ENCODE peak calls at places on chromosome 22, in nine cellular contexts. One of them, this sample, is unnamed.

GRCh38 chr22:27626675-27627443 is 174.7 kb downstream of the MN1 start:
- DNase-seq in CD4-positive, alpha-beta T cell: no peak
- DNase-seq in heart right ventricle: no peak
- DNase-seq in NB4: no peak
- DNase-seq in GM10248: no peak
- DNase-seq in GM12865: no peak
- DNase-seq in uterus: no peak
- DNase-seq in CD8-positive, alpha-beta T cell: no peak
- DNase-seq in GM13977: no peak
- DNase-seq in this sample: no peak

GRCh38 chr22:27212617-27213177 is 555.3 kb downstream of the MIAT start:
- DNase-seq in GM10248: no peak
- DNase-seq in NB4: peak; percentile 87
- DNase-seq in heart right ventricle: peak; percentile 80
- DNase-seq in GM12865: no peak
- DNase-seq in GM13977: no peak
- DNase-seq in CD8-positive, alpha-beta T cell: no peak
- DNase-seq in uterus: peak; percentile 92
- DNase-seq in CD4-positive, alpha-beta T cell: no peak
- DNase-seq in this sample: no peak

GRCh38 chr22:28252539-28252938 is 333.5 kb upstream of the PITPNB start:
- DNase-seq in heart right ventricle: no peak
- DNase-seq in uterus: no peak
- DNase-seq in NB4: no peak
- DNase-seq in GM13977: no peak
- DNase-seq in GM10248: no peak
- DNase-seq in CD4-positive, alpha-beta T cell: no peak
- DNase-seq in GM12865: no peak
- DNase-seq in CD8-positive, alpha-beta T cell: no peak
- DNase-seq in this sample: no peak

GRCh38 chr22:41557401-41558240 is 3.2 kb upstream of the CSDC2 start:
- DNase-seq in CD4-positive, alpha-beta T cell: no peak
- DNase-seq in NB4: no peak
- DNase-seq in uterus: peak; percentile 79
- DNase-seq in GM10248: peak; percentile 65
- DNase-seq in GM12865: no peak
- DNase-seq in CD8-positive, alpha-beta T cell: no peak
- DNase-seq in GM13977: peak; percentile 63
- DNase-seq in heart right ventricle: peak; percentile 70
- DNase-seq in this sample: no peak

GRCh38 chr22:39650996-39651782 is 80.6 kb downstream of the CACNA1I start:
- DNase-seq in GM12865: no peak
- DNase-seq in CD4-positive, alpha-beta T cell: no peak
- DNase-seq in GM10248: no peak
- DNase-seq in GM13977: no peak
- DNase-seq in heart right ventricle: no peak
- DNase-seq in uterus: no peak
- DNase-seq in CD8-positive, alpha-beta T cell: no peak
- DNase-seq in NB4: peak; percentile 90
- DNase-seq in this sample: no peak

GRCh38 chr22:29842740-29843139 is 4.7 kb upstream of the ASCC2 start:
- DNase-seq in heart right ventricle: no peak
- DNase-seq in CD4-positive, alpha-beta T cell: no peak
- DNase-seq in GM12865: no peak
- DNase-seq in CD8-positive, alpha-beta T cell: no peak
- DNase-seq in NB4: no peak
- DNase-seq in uterus: no peak
- DNase-seq in GM10248: no peak
- DNase-seq in GM13977: no peak
- DNase-seq in this sample: no peak

GRCh38 chr22:42742940-42743339 is 22.3 kb upstream of the A4GALT start:
- DNase-seq in GM12865: no peak
- DNase-seq in GM13977: peak; percentile 12
- DNase-seq in CD4-positive, alpha-beta T cell: no peak
- DNase-seq in GM10248: peak; percentile 12
- DNase-seq in uterus: peak; percentile 40
- DNase-seq in CD8-positive, alpha-beta T cell: no peak
- DNase-seq in heart right ventricle: peak; percentile 73
- DNase-seq in NB4: no peak
- DNase-seq in this sample: no peak

GRCh38 chr22:26502688-26503561 is 9.3 kb downstream of the TFIP11 start:
- DNase-seq in heart right ventricle: peak; percentile 41
- DNase-seq in CD8-positive, alpha-beta T cell: peak; percentile 24
- DNase-seq in CD4-positive, alpha-beta T cell: peak; percentile 39
- DNase-seq in uterus: no peak
- DNase-seq in GM10248: peak; percentile 66
- DNase-seq in NB4: peak; percentile 94
- DNase-seq in GM13977: peak; percentile 73
- DNase-seq in GM12865: peak; percentile 79
- DNase-seq in this sample: peak; percentile 71

GRCh38 chr22:49483281-49483905 is 344.3 kb downstream of the BRD1 start:
- DNase-seq in uterus: no peak
- DNase-seq in GM10248: no peak
- DNase-seq in CD4-positive, alpha-beta T cell: no peak
- DNase-seq in CD8-positive, alpha-beta T cell: no peak
- DNase-seq in GM12865: no peak
- DNase-seq in NB4: no peak
- DNase-seq in GM13977: no peak
- DNase-seq in heart right ventricle: no peak
- DNase-seq in this sample: no peak

GRCh38 chr22:22935546-22936157 is 48.0 kb downstream of the IGLL5 start:
- DNase-seq in CD8-positive, alpha-beta T cell: no peak
- DNase-seq in uterus: no peak
- DNase-seq in CD4-positive, alpha-beta T cell: no peak
- DNase-seq in GM10248: peak; percentile 95
- DNase-seq in NB4: peak; percentile 59
- DNase-seq in heart right ventricle: no peak
- DNase-seq in GM13977: peak; percentile 96
- DNase-seq in GM12865: peak; percentile 99
- DNase-seq in this sample: peak; percentile 92

GRCh38 chr22:33467067-33467466 is 408.9 kb upstream of the SYN3 start:
- DNase-seq in NB4: no peak
- DNase-seq in CD4-positive, alpha-beta T cell: no peak
- DNase-seq in CD8-positive, alpha-beta T cell: no peak
- DNase-seq in GM13977: no peak
- DNase-seq in GM10248: no peak
- DNase-seq in GM12865: no peak
- DNase-seq in heart right ventricle: no peak
- DNase-seq in uterus: no peak
- DNase-seq in this sample: no peak

GRCh38 chr22:42683599-42684283 is 34.5 kb upstream of the CYB5R3 start:
- DNase-seq in GM12865: no peak
- DNase-seq in GM10248: no peak
- DNase-seq in heart right ventricle: peak; percentile 74
- DNase-seq in GM13977: no peak
- DNase-seq in CD8-positive, alpha-beta T cell: no peak
- DNase-seq in NB4: no peak
- DNase-seq in uterus: peak; percentile 86
- DNase-seq in CD4-positive, alpha-beta T cell: no peak
- DNase-seq in this sample: no peak

GRCh38 chr22:47814474-47814873 is 1052.0 kb downstream of the TBC1D22A start:
- DNase-seq in GM10248: no peak
- DNase-seq in CD4-positive, alpha-beta T cell: no peak
- DNase-seq in NB4: no peak
- DNase-seq in GM12865: no peak
- DNase-seq in CD8-positive, alpha-beta T cell: no peak
- DNase-seq in uterus: no peak
- DNase-seq in GM13977: no peak
- DNase-seq in heart right ventricle: no peak
- DNase-seq in this sample: no peak

GRCh38 chr22:26709617-26710390 is 52.4 kb downstream of the MIAT start:
- DNase-seq in GM12865: no peak
- DNase-seq in CD8-positive, alpha-beta T cell: no peak
- DNase-seq in GM13977: no peak
- DNase-seq in uterus: no peak
- DNase-seq in GM10248: no peak
- DNase-seq in CD4-positive, alpha-beta T cell: no peak
- DNase-seq in heart right ventricle: no peak
- DNase-seq in NB4: no peak
- DNase-seq in this sample: no peak

GRCh38 chr22:29175312-29175835 is 30.3 kb upstream of the EMID1 start:
- DNase-seq in heart right ventricle: no peak
- DNase-seq in uterus: no peak
- DNase-seq in GM10248: no peak
- DNase-seq in CD8-positive, alpha-beta T cell: no peak
- DNase-seq in GM12865: no peak
- DNase-seq in GM13977: no peak
- DNase-seq in NB4: no peak
- DNase-seq in CD4-positive, alpha-beta T cell: no peak
- DNase-seq in this sample: no peak

GRCh38 chr22:23604939-23605712 is 25.0 kb upstream of the IGLL1 start:
- DNase-seq in GM13977: no peak
- DNase-seq in uterus: no peak
- DNase-seq in NB4: no peak
- DNase-seq in CD4-positive, alpha-beta T cell: no peak
- DNase-seq in GM10248: no peak
- DNase-seq in GM12865: no peak
- DNase-seq in CD8-positive, alpha-beta T cell: no peak
- DNase-seq in heart right ventricle: no peak
- DNase-seq in this sample: no peak

GRCh38 chr22:19471572-19471971 is 7.4 kb downstream of the UFD1 start:
- DNase-seq in CD8-positive, alpha-beta T cell: no peak
- DNase-seq in GM10248: no peak
- DNase-seq in heart right ventricle: no peak
- DNase-seq in CD4-positive, alpha-beta T cell: no peak
- DNase-seq in GM12865: no peak
- DNase-seq in GM13977: no peak
- DNase-seq in uterus: no peak
- DNase-seq in NB4: no peak
- DNase-seq in this sample: no peak

GRCh38 chr22:36344106-36344827 is 43.5 kb downstream of the MYH9 start:
- DNase-seq in GM13977: no peak
- DNase-seq in GM10248: no peak
- DNase-seq in NB4: no peak
- DNase-seq in GM12865: no peak
- DNase-seq in CD8-positive, alpha-beta T cell: no peak
- DNase-seq in heart right ventricle: no peak
- DNase-seq in CD4-positive, alpha-beta T cell: peak; percentile 36
- DNase-seq in uterus: no peak
- DNase-seq in this sample: no peak

DNA sequence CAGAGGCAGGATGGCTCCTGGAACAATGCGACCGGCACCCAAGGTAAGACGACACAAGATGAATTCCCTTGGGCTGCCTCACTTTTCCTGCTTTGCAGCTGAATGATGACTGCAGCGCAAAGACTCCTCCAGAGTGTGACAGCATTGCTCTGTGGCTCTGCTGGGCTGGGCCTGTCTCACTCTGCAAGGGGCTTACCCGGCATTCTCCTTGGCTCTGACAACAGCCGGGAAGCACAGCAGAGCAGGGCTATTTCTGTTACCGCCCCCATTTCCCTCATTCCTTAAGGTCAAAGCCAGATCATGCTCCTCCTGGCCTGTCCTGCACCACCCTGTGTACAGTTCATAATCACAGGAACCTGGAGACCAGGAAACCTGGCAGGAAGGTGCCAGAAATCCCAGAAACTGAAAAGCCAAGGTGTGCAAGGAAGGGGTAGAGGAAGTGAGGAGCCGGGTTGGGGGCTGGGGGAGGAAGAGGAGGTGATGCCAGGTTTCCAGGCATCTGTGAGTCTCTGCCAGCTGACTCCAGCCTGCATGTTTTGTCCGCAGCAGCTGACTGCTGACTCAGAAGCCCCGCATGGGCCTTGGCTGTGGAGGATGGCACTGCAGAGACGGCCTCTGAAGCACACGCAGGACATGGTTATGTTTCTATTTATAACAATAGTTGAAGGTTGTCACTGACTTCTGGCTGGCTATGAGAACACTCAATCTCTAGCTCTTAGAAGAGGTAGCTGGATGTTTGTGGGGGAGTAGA is 113.6 kb downstream of the MICAL3 start:
- DNase-seq in CD4-positive, alpha-beta T cell: no peak
- DNase-seq in uterus: peak; percentile 75
- DNase-seq in GM10248: no peak
- DNase-seq in CD8-positive, alpha-beta T cell: no peak
- DNase-seq in NB4: no peak
- DNase-seq in GM13977: no peak
- DNase-seq in heart right ventricle: peak; percentile 83
- DNase-seq in GM12865: no peak
- DNase-seq in this sample: no peak
- TF ChIP-seq CTCF in CD4-positive, alpha-beta T cell: no peak
- TF ChIP-seq CTCF in uterus: peak; percentile 37
- TF ChIP-seq CTCF in GM10248: peak; percentile 29
- TF ChIP-seq CTCF in CD8-positive, alpha-beta T cell: no peak
- TF ChIP-seq CTCF in NB4: no peak
- TF ChIP-seq CTCF in GM13977: peak; percentile 40
- TF ChIP-seq CTCF in heart right ventricle: peak; percentile 53
- TF ChIP-seq CTCF in GM12865: peak; percentile 4
- TF ChIP-seq CTCF in this sample: no peak

GRCh38 chr22:38435010-38435409 is 20.0 kb downstream of the KCNJ4 start:
- DNase-seq in uterus: no peak
- DNase-seq in GM10248: no peak
- DNase-seq in GM13977: no peak
- DNase-seq in CD8-positive, alpha-beta T cell: no peak
- DNase-seq in NB4: peak; percentile 33
- DNase-seq in CD4-positive, alpha-beta T cell: no peak
- DNase-seq in heart right ventricle: no peak
- DNase-seq in GM12865: no peak
- DNase-seq in this sample: no peak
- TF ChIP-seq CTCF in uterus: no peak
- TF ChIP-seq CTCF in GM10248: no peak
- TF ChIP-seq CTCF in GM13977: no peak
- TF ChIP-seq CTCF in CD8-positive, alpha-beta T cell: no peak
- TF ChIP-seq CTCF in NB4: peak; percentile 16
- TF ChIP-seq CTCF in CD4-positive, alpha-beta T cell: no peak
- TF ChIP-seq CTCF in heart right ventricle: peak; percentile 8
- TF ChIP-seq CTCF in GM12865: peak; percentile 1
- TF ChIP-seq CTCF in this sample: peak; percentile 11

GRCh38 chr22:45757068-45757467 is 85.4 kb downstream of the ATXN10 start:
- DNase-seq in CD8-positive, alpha-beta T cell: no peak
- DNase-seq in heart right ventricle: peak; percentile 11
- DNase-seq in GM12865: no peak
- DNase-seq in uterus: no peak
- DNase-seq in NB4: no peak
- DNase-seq in GM10248: no peak
- DNase-seq in CD4-positive, alpha-beta T cell: no peak
- DNase-seq in GM13977: no peak
- DNase-seq in this sample: no peak
- TF ChIP-seq CTCF in CD8-positive, alpha-beta T cell: no peak
- TF ChIP-seq CTCF in heart right ventricle: no peak
- TF ChIP-seq CTCF in GM12865: no peak
- TF ChIP-seq CTCF in uterus: no peak
- TF ChIP-seq CTCF in NB4: no peak
- TF ChIP-seq CTCF in GM10248: no peak
- TF ChIP-seq CTCF in CD4-positive, alpha-beta T cell: no peak
- TF ChIP-seq CTCF in GM13977: no peak
- TF ChIP-seq CTCF in this sample: no peak

GRCh38 chr22:25060522-25061071 is 108.1 kb downstream of the KIAA1671 start:
- DNase-seq in GM12865: no peak
- DNase-seq in heart right ventricle: no peak
- DNase-seq in NB4: no peak
- DNase-seq in uterus: no peak
- DNase-seq in GM10248: no peak
- DNase-seq in CD8-positive, alpha-beta T cell: no peak
- DNase-seq in CD4-positive, alpha-beta T cell: no peak
- DNase-seq in GM13977: no peak
- DNase-seq in this sample: no peak
- TF ChIP-seq CTCF in GM12865: peak; percentile 20
- TF ChIP-seq CTCF in heart right ventricle: no peak
- TF ChIP-seq CTCF in NB4: no peak
- TF ChIP-seq CTCF in uterus: no peak
- TF ChIP-seq CTCF in GM10248: no peak
- TF ChIP-seq CTCF in CD8-positive, alpha-beta T cell: peak; percentile 65
- TF ChIP-seq CTCF in CD4-positive, alpha-beta T cell: peak; percentile 70
- TF ChIP-seq CTCF in GM13977: no peak
- TF ChIP-seq CTCF in this sample: peak; percentile 23

GRCh38 chr22:20577549-20577975 is 70.2 kb downstream of the MED15 start:
- DNase-seq in GM12865: no peak
- DNase-seq in GM13977: no peak
- DNase-seq in CD4-positive, alpha-beta T cell: no peak
- DNase-seq in GM10248: no peak
- DNase-seq in heart right ventricle: no peak
- DNase-seq in CD8-positive, alpha-beta T cell: no peak
- DNase-seq in NB4: no peak
- DNase-seq in uterus: no peak
- DNase-seq in this sample: no peak
- TF ChIP-seq CTCF in GM12865: no peak
- TF ChIP-seq CTCF in GM13977: no peak
- TF ChIP-seq CTCF in CD4-positive, alpha-beta T cell: no peak
- TF ChIP-seq CTCF in GM10248: no peak
- TF ChIP-seq CTCF in heart right ventricle: no peak
- TF ChIP-seq CTCF in CD8-positive, alpha-beta T cell: no peak
- TF ChIP-seq CTCF in NB4: no peak
- TF ChIP-seq CTCF in uterus: no peak
- TF ChIP-seq CTCF in this sample: no peak